ENCODE peak calls at places on chromosome 2, in eight cellular contexts. E is GM12865, H is H9, Z is WTC11, N is foreskin fibroblast, P is pancreas, I is Calu3, J is nephron progenitor cell. A is an unnamed sample.

GRCh38 chr2:120005834-120006521 is 6.9 kb upstream of the EPB41L5 start:
- DNase-seq in E (peak; percentile 46), H (no peak), Z (no peak), N (no peak), P (no peak), I (no peak), J (no peak), A (no peak)

GRCh38 chr2:112031473-112031872 is 23.6 kb upstream of the TMEM87B start:
- DNase-seq in E (no peak), H (peak; percentile 49), Z (no peak), N (no peak), P (no peak), I (no peak), J (no peak), A (no peak)

GRCh38 chr2:156405586-156405985 is 30.6 kb upstream of the GPD2 start:
- DNase-seq in E (no peak), H (no peak), Z (no peak), N (peak; percentile 14), P (peak; percentile 11), I (peak; percentile 13), J (no peak), A (no peak)

GRCh38 chr2:100066246-100066645 is 76.1 kb downstream of the AFF3 start:
- DNase-seq in E (no peak), H (no peak), Z (no peak), N (no peak), P (no peak), I (no peak), J (no peak), A (no peak)

GRCh38 chr2:144519934-144520717 is at the start of gene ZEB2:
- DNase-seq in E (peak; percentile 11), H (peak; percentile 45), Z (no peak), N (peak; percentile 93), P (no peak), I (peak; percentile 8), J (peak; percentile 55), A (peak; percentile 59)

GRCh38 chr2:173459363-173459762 is 104.7 kb downstream of the CDCA7 start:
- DNase-seq in E (no peak), H (no peak), Z (no peak), N (no peak), P (no peak), I (no peak), J (no peak), A (no peak)

GRCh38 chr2:216034065-216034464 is 20.7 kb upstream of the MREG start:
- DNase-seq in E (peak; percentile 94), H (peak; percentile 79), Z (peak; percentile 85), N (peak; percentile 49), P (peak; percentile 27), I (peak; percentile 82), J (peak; percentile 85), A (peak; percentile 88)

GRCh38 chr2:158291544-158292175 is 164.9 kb downstream of the CCDC148 start:
- DNase-seq in E (no peak), H (no peak), Z (no peak), N (no peak), P (no peak), I (no peak), J (no peak), A (no peak)

GRCh38 chr2:230000118-230000841 is 68.4 kb downstream of the SLC16A14 start:
- DNase-seq in E (peak; percentile 83), H (no peak), Z (no peak), N (no peak), P (no peak), I (no peak), J (no peak), A (no peak)

GRCh38 chr2:121140734-121141133 is 144.3 kb downstream of the TFCP2L1 start:
- DNase-seq in E (no peak), H (no peak), Z (no peak), N (no peak), P (no peak), I (peak; percentile 29), J (no peak), A (no peak)

GRCh38 chr2:149715005-149715592 is 127.5 kb upstream of the MMADHC start:
- DNase-seq in E (peak; percentile 13), H (peak; percentile 66), Z (peak; percentile 29), N (peak; percentile 47), P (no peak), I (peak; percentile 23), J (no peak), A (no peak)

GRCh38 chr2:196131949-196132925 is 39.1 kb downstream of the STK17B start:
- DNase-seq in E (peak; percentile 39), H (no peak), Z (peak; percentile 30), N (no peak), P (no peak), I (peak; percentile 44), J (no peak), A (no peak)

GRCh38 chr2:219406861-219407230 is 11.3 kb upstream of the DES start:
- DNase-seq in E (no peak), H (no peak), Z (no peak), N (peak; percentile 93), P (no peak), I (no peak), J (no peak), A (no peak)

GRCh38 chr2:164560181-164560792 is 61.0 kb downstream of the GRB14 start:
- DNase-seq in E (peak; percentile 5), H (no peak), Z (no peak), N (peak; percentile 6), P (no peak), I (peak; percentile 23), J (peak; percentile 9), A (no peak)

GRCh38 chr2:239143858-239144712 is 256.7 kb downstream of the HDAC4 start:
- DNase-seq in E (peak; percentile 60), H (peak; percentile 68), Z (peak; percentile 53), N (peak; percentile 19), P (no peak), I (peak; percentile 27), J (peak; percentile 54), A (peak; percentile 38)
- TF ChIP-seq CTCF in E (peak; percentile 69), H (peak; percentile 78), Z (peak; percentile 55), N (peak; percentile 65), P (peak; percentile 23), I (peak; percentile 60), J (peak; percentile 67), A (peak; percentile 74)

DNA sequence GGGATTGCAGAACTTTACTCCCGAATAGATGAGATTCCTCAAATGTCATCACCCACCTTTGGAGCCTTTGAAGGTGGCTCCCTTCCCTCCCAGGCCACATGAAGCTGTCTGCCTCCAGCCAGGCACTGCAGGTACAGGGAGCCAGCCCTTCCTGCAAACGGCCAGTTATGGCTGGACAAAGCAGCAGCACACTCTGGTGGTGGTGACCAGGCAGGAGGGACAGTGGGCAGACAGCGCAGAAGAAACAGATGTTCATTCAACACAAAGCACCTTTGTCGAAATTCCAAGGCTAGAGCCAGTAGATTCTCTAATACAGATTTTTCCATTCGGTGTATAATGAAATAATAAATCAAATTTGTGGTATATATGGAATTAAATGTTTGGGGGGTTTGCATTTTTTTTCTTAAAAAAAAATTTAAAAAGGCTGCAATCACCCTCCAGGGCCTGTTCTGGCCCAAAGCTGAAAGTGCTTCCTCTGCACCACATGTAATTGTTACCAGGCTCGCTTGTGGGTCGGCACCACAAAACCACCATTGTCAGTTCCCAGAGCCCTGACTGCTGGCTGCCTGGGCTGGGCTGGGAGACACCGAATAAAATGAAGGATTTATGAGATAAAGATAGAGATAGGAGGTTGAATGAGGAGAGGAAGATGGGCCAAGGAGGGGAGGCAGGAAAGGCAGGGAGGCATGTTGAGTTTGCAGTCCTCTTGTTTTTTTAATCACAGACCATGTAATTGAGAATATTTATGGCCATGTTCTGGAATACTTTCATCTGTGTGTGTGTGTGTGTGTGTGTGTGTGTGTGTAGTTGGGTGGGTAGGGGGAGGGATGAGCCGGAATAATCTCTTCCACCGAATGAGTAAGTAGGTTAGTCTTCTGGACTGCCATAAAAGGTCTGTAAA is 14.5 kb downstream of the NRP2 start:
- DNase-seq in E (no peak), H (peak; percentile 58), Z (no peak), N (no peak), P (no peak), I (no peak), J (no peak), A (no peak)
- TF ChIP-seq CTCF in E (no peak), H (peak; percentile 45), Z (no peak), N (peak; percentile 35), P (no peak), I (no peak), J (peak; percentile 40), A (peak; percentile 51)

DNA sequence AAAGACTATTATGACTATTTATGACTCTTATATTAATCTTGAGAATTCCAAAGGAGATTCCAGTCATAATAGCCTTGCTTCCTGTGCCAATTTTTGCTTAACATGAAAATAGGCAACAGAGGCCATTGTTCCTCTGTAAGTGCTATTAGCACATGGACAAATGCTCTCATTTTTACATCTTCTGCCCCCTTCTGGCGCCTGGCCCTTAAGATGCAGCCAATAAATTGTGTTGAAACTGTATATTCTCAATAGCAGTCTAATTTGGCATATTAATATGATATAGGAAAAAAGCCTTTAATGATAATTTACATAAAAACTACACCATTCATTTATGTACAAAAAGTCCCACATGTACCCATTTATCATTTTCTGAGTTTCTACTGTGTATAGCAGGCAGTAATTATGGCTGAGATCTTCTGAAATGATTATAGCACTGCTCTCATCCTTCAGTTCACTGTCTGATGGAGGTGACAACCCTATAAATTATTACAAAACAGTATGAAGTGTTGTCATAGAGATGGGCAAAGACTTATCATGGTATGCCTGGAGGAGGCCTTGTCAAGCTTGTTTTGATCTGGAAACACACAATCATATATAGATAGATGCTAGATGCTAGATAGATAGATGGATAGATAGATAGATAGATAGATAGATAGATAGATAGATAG is 613.3 kb downstream of the TSN start:
- DNase-seq in E (peak; percentile 1), H (no peak), Z (no peak), N (no peak), P (no peak), I (peak; percentile 24), J (no peak), A (no peak)
- TF ChIP-seq CTCF in E (no peak), H (peak; percentile 49), Z (no peak), N (no peak), P (no peak), I (no peak), J (no peak), A (peak; percentile 28)

DNA sequence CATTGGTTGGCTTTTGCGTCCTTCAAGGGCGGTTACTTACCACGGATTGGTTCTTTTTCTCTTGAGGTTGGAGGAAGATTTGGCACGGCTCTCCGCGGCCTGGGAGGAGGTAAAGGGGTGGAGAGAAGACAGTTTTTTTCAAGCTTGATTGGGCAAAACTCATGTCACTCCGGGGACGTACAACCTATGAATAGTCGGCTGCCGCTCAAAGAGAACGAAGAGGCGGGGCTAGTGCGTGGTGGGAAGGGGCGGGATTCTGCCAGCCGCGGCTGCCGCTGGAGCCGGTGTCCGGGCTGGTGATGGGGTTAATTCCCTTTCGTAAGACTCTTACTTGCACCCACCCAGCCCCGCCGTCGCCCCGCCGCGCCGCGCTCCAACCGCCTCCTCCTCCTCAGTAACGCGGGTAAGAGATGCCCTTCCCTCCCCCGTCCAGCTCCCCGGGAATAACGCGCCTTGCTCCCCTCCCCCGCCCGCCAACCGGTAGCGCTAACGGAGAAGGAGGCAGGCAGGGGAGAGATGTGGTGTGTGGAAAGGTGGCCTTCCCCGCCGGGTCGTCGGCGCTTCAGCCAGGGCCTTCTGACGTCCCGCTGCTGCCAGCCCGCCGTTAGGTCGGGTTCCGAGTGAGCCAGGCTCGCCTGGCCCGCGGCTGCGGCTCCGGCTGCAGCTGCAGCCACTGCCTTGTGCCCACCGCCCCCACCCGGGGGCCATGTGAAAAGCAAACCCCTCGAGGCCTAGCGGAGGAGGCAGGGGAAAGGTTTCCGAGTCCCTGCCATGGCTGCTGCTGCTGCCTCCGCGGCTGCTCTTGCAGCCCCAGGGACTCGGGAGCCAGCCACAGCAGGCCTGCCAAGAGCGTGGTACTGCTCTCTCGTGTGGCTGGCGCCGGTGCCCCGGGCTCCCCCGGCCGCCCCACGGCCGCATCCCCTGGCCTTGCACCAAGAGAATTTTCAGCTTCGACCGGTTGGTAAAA is at the start of gene R3HDM1:
- DNase-seq in E (peak; percentile 100), H (peak; percentile 98), Z (peak; percentile 95), N (peak; percentile 100), P (peak; percentile 99), I (peak; percentile 97), J (peak; percentile 95), A (peak; percentile 95)
- TF ChIP-seq CTCF in E (no peak), H (peak; percentile 36), Z (no peak), N (no peak), P (no peak), I (no peak), J (no peak), A (no peak)

GRCh38 chr2:181970160-181970794 is 15.4 kb upstream of the PPP1R1C start:
- DNase-seq in E (no peak), H (no peak), Z (no peak), N (no peak), P (peak; percentile 61), I (no peak), J (no peak), A (no peak)
- TF ChIP-seq CTCF in E (peak; percentile 9), H (peak; percentile 51), Z (no peak), N (no peak), P (no peak), I (no peak), J (no peak), A (no peak)